ENCODE peak calls at places on chromosomes 13 and 19, in eight cellular contexts. O is C1 segment of cervical spinal cord, J is tibial nerve, P is SW 1271, X is omental fat pad, U is naive B cell, K is T-cell, Z is memory B cell. B is an unnamed sample.

GRCh38 chr13:41332829-41333228 is 21.8 kb downstream of the NAA16 start:
- DNase-seq in O (no peak), J (no peak), P (no peak), X (no peak), U (no peak), K (no peak), Z (no peak), B (no peak)

GRCh38 chr19:55857149-55857548 is 20.8 kb downstream of the NLRP4 start:
- DNase-seq in O (no peak), J (no peak), P (no peak), X (no peak), U (peak; percentile 35), K (no peak), Z (no peak), B (no peak)

GRCh38 chr19:51719251-51719901 is 4.4 kb downstream of the HAS1 start:
- DNase-seq in O (no peak), J (no peak), P (no peak), X (no peak), U (no peak), K (no peak), Z (no peak), B (no peak)

GRCh38 chr19:12695997-12696365 is 450 bp downstream of the FBXW9 start:
- DNase-seq in O (no peak), J (no peak), P (no peak), X (no peak), U (no peak), K (no peak), Z (no peak), B (no peak)

GRCh38 chr19:44840811-44841210 is 5.3 kb upstream of the NECTIN2 start:
- DNase-seq in O (no peak), J (no peak), P (no peak), X (no peak), U (no peak), K (no peak), Z (no peak), B (no peak)

GRCh38 chr13:110336108-110336507 is 29.0 kb downstream of the COL4A2 start:
- DNase-seq in O (no peak), J (no peak), P (no peak), X (no peak), U (no peak), K (no peak), Z (no peak), B (no peak)

GRCh38 chr13:76808927-76809326 is 77.3 kb downstream of the KCTD12 start:
- DNase-seq in O (no peak), J (no peak), P (no peak), X (no peak), U (no peak), K (no peak), Z (no peak), B (no peak)

GRCh38 chr19:46841458-46842083 is 9.1 kb downstream of the AP2S1 start:
- DNase-seq in O (no peak), J (no peak), P (no peak), X (no peak), U (no peak), K (no peak), Z (no peak), B (no peak)

GRCh38 chr13:28204690-28205443 is 66.5 kb downstream of the PAN3 start:
- DNase-seq in O (no peak), J (no peak), P (no peak), X (no peak), U (no peak), K (no peak), Z (no peak), B (no peak)

GRCh38 chr19:41689993-41690800 is 2.1 kb upstream of the CEACAM7 start:
- DNase-seq in O (no peak), J (no peak), P (no peak), X (no peak), U (no peak), K (no peak), Z (no peak), B (no peak)

GRCh38 chr19:35908977-35909683 is 1.0 kb upstream of the TYROBP start:
- DNase-seq in O (no peak), J (peak; percentile 42), P (no peak), X (no peak), U (peak; percentile 92), K (no peak), Z (peak; percentile 74), B (no peak)

GRCh38 chr13:93689333-93689732 is 462.7 kb downstream of the GPC6 start:
- DNase-seq in O (no peak), J (no peak), P (no peak), X (no peak), U (no peak), K (no peak), Z (no peak), B (no peak)

GRCh38 chr19:13077233-13077632 is 25.4 kb downstream of the LYL1 start:
- DNase-seq in O (no peak), J (no peak), P (no peak), X (no peak), U (no peak), K (no peak), Z (no peak), B (no peak)

GRCh38 chr13:40958655-40959054 is 60.5 kb downstream of the ELF1 start:
- DNase-seq in O (no peak), J (no peak), P (no peak), X (no peak), U (no peak), K (no peak), Z (no peak), B (no peak)

GRCh38 chr13:27038323-27038722 is 133.3 kb downstream of the USP12 start:
- DNase-seq in O (no peak), J (no peak), P (no peak), X (no peak), U (no peak), K (no peak), Z (no peak), B (no peak)

GRCh38 chr19:17560205-17560595 is 4.8 kb downstream of the COLGALT1 start:
- DNase-seq in O (no peak), J (no peak), P (peak; percentile 88), X (no peak), U (no peak), K (no peak), Z (no peak), B (peak; percentile 75)

GRCh38 chr19:4482721-4483120 is 10.6 kb downstream of the HDGFL2 start:
- DNase-seq in O (no peak), J (no peak), P (no peak), X (no peak), U (no peak), K (no peak), Z (no peak), B (no peak)

GRCh38 chr13:78632956-78633355 is 26.0 kb downstream of the OBI1 start:
- DNase-seq in O (no peak), J (no peak), P (no peak), X (no peak), U (no peak), K (no peak), Z (no peak), B (no peak)

GRCh38 chr13:94254737-94255136 is 224.7 kb downstream of the DCT start:
- DNase-seq in O (no peak), J (no peak), P (no peak), X (no peak), U (no peak), K (no peak), Z (no peak), B (no peak)

GRCh38 chr19:48239120-48239519 is 16.6 kb downstream of the CARD8 start:
- DNase-seq in O (no peak), J (no peak), P (no peak), X (no peak), U (no peak), K (no peak), Z (no peak), B (no peak)

GRCh38 chr13:99218126-99218525 is 17.5 kb downstream of the UBAC2 start:
- DNase-seq in O (no peak), J (no peak), P (no peak), X (no peak), U (no peak), K (no peak), Z (no peak), B (no peak)

GRCh38 chr19:5046339-5047039 is 77.6 kb downstream of the KDM4B start:
- DNase-seq in O (peak; percentile 3), J (no peak), P (no peak), X (no peak), U (no peak), K (no peak), Z (no peak), B (peak; percentile 43)

GRCh38 chr13:36530050-36530789 is 97.9 kb downstream of the CCNA1 start:
- DNase-seq in O (no peak), J (no peak), P (no peak), X (no peak), U (no peak), K (no peak), Z (no peak), B (no peak)